ENCODE peak calls at places on chromosomes 16 and 17, in nine cellular contexts. Z is mammary epithelial cell, B is body of pancreas, D is Peyer's patch, Q is suprapubic skin, S is fibroblast of the aortic adventitia, Y is fibroblast of pulmonary artery, M is choroid plexus epithelial cell, G is brain microvascular endothelial cell. N is an unnamed sample.

GRCh38 chr16:28040039-28040438 is 23.5 kb downstream of the GSG1L start:
- DNase-seq in Z (no peak), B (no peak), D (no peak), Q (no peak), S (no peak), Y (no peak), M (no peak), G (no peak), N (no peak)

GRCh38 chr16:70508752-70509151 is 14.6 kb downstream of the COG4 start:
- DNase-seq in Z (no peak), B (no peak), D (no peak), Q (no peak), S (peak), Y (peak), M (peak), G (no peak), N (no peak)

GRCh38 chr16:87451563-87452210 is 41.1 kb downstream of the ZCCHC14 start:
- DNase-seq in Z (no peak), B (no peak), D (no peak), Q (no peak), S (no peak), Y (no peak), M (no peak), G (no peak), N (no peak)

GRCh38 chr17:74117999-74118421 is 85.5 kb upstream of the RPL38 start:
- DNase-seq in Z (no peak), B (no peak), D (no peak), Q (peak), S (no peak), Y (no peak), M (no peak), G (no peak), N (no peak)

GRCh38 chr17:1985686-1986085 is 39.4 kb downstream of the RTN4RL1 start:
- DNase-seq in Z (no peak), B (no peak), D (no peak), Q (no peak), S (no peak), Y (no peak), M (no peak), G (no peak), N (peak)

GRCh38 chr17:80793421-80793820 is 198.2 kb upstream of the CHMP6 start:
- DNase-seq in Z (no peak), B (no peak), D (no peak), Q (no peak), S (no peak), Y (no peak), M (peak), G (no peak), N (no peak)

GRCh38 chr16:73871076-73871475 is 425.5 kb upstream of the PSMD7 start:
- DNase-seq in Z (no peak), B (no peak), D (no peak), Q (no peak), S (no peak), Y (no peak), M (no peak), G (no peak), N (no peak)

GRCh38 chr17:28533091-28533670 is 19.2 kb downstream of the UNC119 start:
- DNase-seq in Z (peak), B (no peak), D (peak), Q (no peak), S (no peak), Y (no peak), M (no peak), G (no peak), N (no peak)

GRCh38 chr16:59683709-59684108 is 949.6 kb upstream of the GOT2 start:
- DNase-seq in Z (peak), B (no peak), D (no peak), Q (no peak), S (no peak), Y (no peak), M (no peak), G (no peak), N (no peak)

GRCh38 chr17:69175812-69176517 is 34.3 kb upstream of the ABCA6 start:
- DNase-seq in Z (peak), B (no peak), D (no peak), Q (no peak), S (peak), Y (peak), M (peak), G (peak), N (no peak)

GRCh38 chr17:48001187-48001586 is 30.3 kb downstream of the CDK5RAP3 start:
- DNase-seq in Z (no peak), B (no peak), D (no peak), Q (no peak), S (no peak), Y (no peak), M (peak), G (no peak), N (no peak)

GRCh38 chr17:78132086-78132676 is 1.6 kb downstream of the TMC8 start:
- DNase-seq in Z (no peak), B (peak), D (peak), Q (peak), S (no peak), Y (no peak), M (no peak), G (no peak), N (no peak)

GRCh38 chr17:7204828-7205461 is 14.7 kb downstream of the DLG4 start:
- DNase-seq in Z (peak), B (peak), D (peak), Q (peak), S (peak), Y (peak), M (peak), G (peak), N (peak)

GRCh38 chr17:57356722-57357391 is 100.5 kb downstream of the MSI2 start:
- DNase-seq in Z (no peak), B (no peak), D (peak), Q (no peak), S (no peak), Y (no peak), M (peak), G (no peak), N (no peak)

GRCh38 chr16:89491238-89491869 is 993 bp upstream of the ANKRD11 start:
- DNase-seq in Z (no peak), B (no peak), D (no peak), Q (no peak), S (peak), Y (peak), M (peak), G (no peak), N (no peak)

GRCh38 chr17:3555189-3555796 is 2.3 kb downstream of the TRPV3 start:
- DNase-seq in Z (no peak), B (no peak), D (no peak), Q (no peak), S (no peak), Y (no peak), M (no peak), G (no peak), N (no peak)

GRCh38 chr17:6231886-6232767 is 161.9 kb downstream of the WSCD1 start:
- DNase-seq in Z (peak), B (no peak), D (no peak), Q (no peak), S (no peak), Y (no peak), M (peak), G (no peak), N (no peak)

GRCh38 chr17:42285346-42286050 is 2.8 kb upstream of the STAT5A start:
- DNase-seq in Z (no peak), B (peak), D (peak), Q (peak), S (no peak), Y (no peak), M (no peak), G (no peak), N (no peak)

GRCh38 chr17:61495161-61495857 is 43.1 kb downstream of the TBX4 start:
- DNase-seq in Z (peak), B (no peak), D (no peak), Q (no peak), S (peak), Y (peak), M (peak), G (no peak), N (no peak)

GRCh38 chr16:12113581-12114375 is 137.2 kb downstream of the SNX29 start:
- DNase-seq in Z (no peak), B (no peak), D (no peak), Q (no peak), S (no peak), Y (no peak), M (no peak), G (no peak), N (peak)

GRCh38 chr17:78013683-78014467 is 55.4 kb downstream of the TNRC6C start:
- DNase-seq in Z (peak), B (peak), D (peak), Q (no peak), S (peak), Y (peak), M (peak), G (peak), N (peak)

GRCh38 chr17:28897769-28898259 is 281 bp upstream of the FLOT2 start:
- DNase-seq in Z (no peak), B (no peak), D (no peak), Q (peak), S (no peak), Y (no peak), M (no peak), G (no peak), N (no peak)

GRCh38 chr16:58026139-58026704 is 668 bp downstream of the MMP15 start:
- DNase-seq in Z (peak), B (peak), D (no peak), Q (no peak), S (peak), Y (peak), M (peak), G (peak), N (peak)

GRCh38 chr16:74107795-74108610 is 188.6 kb upstream of the PSMD7 start:
- DNase-seq in Z (peak), B (peak), D (peak), Q (peak), S (no peak), Y (peak), M (peak), G (peak), N (peak)

GRCh38 chr17:75316253-75316652 is 27.0 kb upstream of the SLC25A19 start:
- DNase-seq in Z (no peak), B (no peak), D (no peak), Q (no peak), S (no peak), Y (no peak), M (no peak), G (no peak), N (no peak)

GRCh38 chr17:49980703-49981197 is 11.8 kb downstream of the DLX4 start:
- DNase-seq in Z (peak), B (no peak), D (no peak), Q (no peak), S (no peak), Y (no peak), M (no peak), G (no peak), N (peak)

GRCh38 chr16:2288701-2289100 is 20.8 kb upstream of the RNPS1 start:
- DNase-seq in Z (no peak), B (no peak), D (no peak), Q (no peak), S (no peak), Y (no peak), M (no peak), G (no peak), N (no peak)

GRCh38 chr17:19487009-19487600 is 46.5 kb upstream of the SLC47A1 start:
- DNase-seq in Z (no peak), B (no peak), D (no peak), Q (no peak), S (peak), Y (peak), M (no peak), G (no peak), N (no peak)

GRCh38 chr16:85461814-85462404 is 151.2 kb upstream of the GSE1 start:
- DNase-seq in Z (no peak), B (no peak), D (no peak), Q (no peak), S (peak), Y (peak), M (peak), G (no peak), N (peak)

GRCh38 chr17:77098884-77099545 is 41.8 kb upstream of the SEC14L1 start:
- DNase-seq in Z (peak), B (peak), D (peak), Q (no peak), S (peak), Y (peak), M (peak), G (peak), N (no peak)

GRCh38 chr16:168424-168823 is 2.6 kb downstream of the HBM start:
- DNase-seq in Z (no peak), B (no peak), D (no peak), Q (no peak), S (no peak), Y (no peak), M (no peak), G (no peak), N (no peak)

GRCh38 chr16:90046122-90046970 is 27.1 kb upstream of the DBNDD1 start:
- DNase-seq in Z (no peak), B (peak), D (no peak), Q (no peak), S (no peak), Y (no peak), M (no peak), G (no peak), N (peak)

GRCh38 chr16:24624102-24624501 is 84.7 kb downstream of the RBBP6 start:
- DNase-seq in Z (no peak), B (no peak), D (no peak), Q (no peak), S (no peak), Y (no peak), M (no peak), G (no peak), N (no peak)

GRCh38 chr17:81884520-81884919 is 6.9 kb downstream of the ALYREF start:
- DNase-seq in Z (no peak), B (no peak), D (no peak), Q (no peak), S (peak), Y (no peak), M (no peak), G (no peak), N (no peak)

GRCh38 chr16:13606804-13607203 is 313.1 kb upstream of the ERCC4 start:
- DNase-seq in Z (no peak), B (no peak), D (no peak), Q (no peak), S (no peak), Y (no peak), M (no peak), G (no peak), N (no peak)

GRCh38 chr16:69727916-69728270 is 1.5 kb upstream of the NQO1 start:
- DNase-seq in Z (no peak), B (peak), D (peak), Q (no peak), S (no peak), Y (no peak), M (no peak), G (no peak), N (no peak)

GRCh38 chr16:67719048-67719777 is at the start of gene GFOD2:
- DNase-seq in Z (peak), B (peak), D (peak), Q (peak), S (peak), Y (peak), M (peak), G (peak), N (peak)
- TF ChIP-seq CTCF in Z (no peak), B (no peak), D (peak), Q (no peak), S (no peak), Y (no peak), M (no peak), G (no peak), N (no peak)

GRCh38 chr17:73092518-73093135 is at the start of gene SLC39A11:
- DNase-seq in Z (peak), B (peak), D (peak), Q (peak), S (peak), Y (peak), M (peak), G (peak), N (peak)
- TF ChIP-seq CTCF in Z (no peak), B (no peak), D (no peak), Q (no peak), S (no peak), Y (no peak), M (no peak), G (no peak), N (no peak)

GRCh38 chr17:35766903-35767510 is 6.3 kb downstream of the C17orf50 start:
- DNase-seq in Z (peak), B (peak), D (peak), Q (no peak), S (peak), Y (peak), M (peak), G (no peak), N (no peak)
- TF ChIP-seq CTCF in Z (peak), B (peak), D (peak), Q (peak), S (peak), Y (peak), M (peak), G (peak), N (no peak)

DNA sequence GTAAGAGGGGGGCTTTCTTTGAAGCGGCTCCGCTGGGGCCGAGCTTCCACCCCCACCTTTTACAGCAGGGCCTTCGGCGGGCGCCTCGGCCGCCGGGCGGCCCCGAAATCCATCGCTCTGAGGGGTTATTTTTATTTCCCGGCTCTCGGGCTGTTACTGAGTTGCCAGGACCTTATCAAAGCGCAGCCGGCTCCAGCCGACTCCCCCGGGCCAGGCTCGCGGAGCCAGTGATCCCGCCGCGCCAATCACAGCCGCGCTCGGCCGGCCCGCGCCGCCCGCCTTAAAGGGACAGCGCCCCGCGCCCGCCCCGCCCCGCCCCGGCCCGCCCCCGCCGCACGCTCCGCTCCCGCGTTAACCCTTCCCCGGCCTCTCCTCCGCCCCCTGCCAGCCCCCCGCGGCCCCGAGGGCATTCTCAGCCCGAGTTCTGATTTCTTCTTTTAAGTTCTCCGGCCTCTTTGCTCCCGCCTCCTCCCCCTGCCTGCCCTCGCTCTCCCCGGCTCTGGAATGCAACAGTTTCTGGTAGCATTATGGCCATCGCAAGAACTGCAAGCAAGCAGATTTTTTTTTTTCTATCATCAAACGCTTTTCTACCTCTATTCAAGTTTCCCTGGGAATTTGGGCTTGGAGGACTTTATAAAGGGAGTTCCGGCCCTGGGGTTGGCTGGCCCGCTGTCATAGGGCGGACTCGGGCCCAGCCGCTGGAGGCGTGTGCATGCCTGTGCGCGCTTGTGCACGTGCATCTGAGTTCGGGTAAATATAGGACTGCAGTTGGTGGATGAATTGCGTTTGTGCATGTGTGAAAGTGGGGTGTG is at the start of gene AXIN2:
- DNase-seq in Z (peak), B (peak), D (peak), Q (peak), S (peak), Y (peak), M (peak), G (peak), N (peak)
- TF ChIP-seq CTCF in Z (peak), B (no peak), D (peak), Q (no peak), S (peak), Y (no peak), M (peak), G (peak), N (peak)

GRCh38 chr16:54929090-54930033 is 1.3 kb upstream of the IRX5 start:
- DNase-seq in Z (peak), B (peak), D (peak), Q (peak), S (peak), Y (peak), M (peak), G (peak), N (peak)
- TF ChIP-seq CTCF in Z (peak), B (no peak), D (no peak), Q (peak), S (no peak), Y (peak), M (peak), G (peak), N (no peak)

GRCh38 chr17:33647976-33648375 is 354.9 kb upstream of the ASIC2 start:
- DNase-seq in Z (peak), B (no peak), D (no peak), Q (no peak), S (no peak), Y (peak), M (peak), G (peak), N (peak)

GRCh38 chr17:33637534-33637933 is 344.4 kb upstream of the ASIC2 start:
- DNase-seq in Z (no peak), B (no peak), D (no peak), Q (no peak), S (no peak), Y (no peak), M (no peak), G (no peak), N (no peak)

GRCh38 chr17:33640629-33641028 is 347.5 kb upstream of the ASIC2 start:
- DNase-seq in Z (no peak), B (no peak), D (no peak), Q (no peak), S (no peak), Y (no peak), M (no peak), G (no peak), N (no peak)

GRCh38 chr17:33639103-33639991 is 346.3 kb upstream of the ASIC2 start:
- DNase-seq in Z (no peak), B (no peak), D (no peak), Q (no peak), S (no peak), Y (no peak), M (no peak), G (no peak), N (no peak)

DNA sequence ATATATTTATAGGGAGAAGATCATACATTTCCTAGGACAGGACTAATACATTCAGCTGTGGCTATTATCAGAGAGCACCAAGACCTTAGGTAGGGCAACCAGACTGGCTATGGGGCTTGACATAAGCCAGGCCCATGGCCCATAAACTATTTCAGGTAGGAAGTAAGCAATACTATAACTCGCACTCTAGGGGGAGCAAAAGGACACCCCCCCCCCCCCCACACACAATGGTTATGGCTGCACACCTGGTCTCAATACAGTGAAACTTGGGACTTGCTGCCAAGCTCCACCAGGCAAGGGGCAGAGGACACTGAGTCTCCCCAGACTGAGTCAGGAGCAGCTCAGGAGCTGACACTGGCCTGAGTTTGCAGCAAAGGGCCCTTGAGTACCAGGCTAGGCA is 348.9 kb upstream of the ASIC2 start:
- DNase-seq in Z (no peak), B (no peak), D (no peak), Q (no peak), S (no peak), Y (no peak), M (no peak), G (no peak), N (no peak)
- TF ChIP-seq CTCF in Z (peak), B (no peak), D (no peak), Q (no peak), S (no peak), Y (no peak), M (no peak), G (no peak), N (no peak)

GRCh38 chr16:56950881-56951771 is 10.6 kb upstream of the CETP start:
- DNase-seq in Z (peak), B (peak), D (peak), Q (peak), S (peak), Y (peak), M (peak), G (peak), N (peak)
- TF ChIP-seq CTCF in Z (peak), B (peak), D (peak), Q (no peak), S (peak), Y (peak), M (peak), G (peak), N (no peak)

DNA sequence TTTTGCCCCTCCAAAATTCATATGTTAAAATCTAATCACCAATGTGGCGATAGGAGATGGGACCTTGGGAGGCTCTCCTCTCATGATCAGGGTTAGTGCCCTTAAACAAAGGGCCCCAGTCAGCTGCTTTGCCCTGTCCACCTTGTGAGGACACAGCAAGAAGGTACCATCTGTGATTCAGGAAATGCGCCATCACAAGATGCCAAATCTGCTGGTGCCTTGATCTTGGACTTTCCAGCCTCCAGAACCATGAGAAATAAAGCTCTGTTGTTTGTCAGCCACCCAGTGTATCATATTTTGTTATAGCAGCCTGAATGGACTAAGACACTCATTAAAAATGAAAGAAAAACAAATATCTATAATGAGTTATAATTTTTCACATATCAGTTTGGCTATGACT is 63.0 kb upstream of the NKD1 start:
- DNase-seq in Z (no peak), B (no peak), D (no peak), Q (no peak), S (no peak), Y (no peak), M (no peak), G (no peak), N (no peak)
- TF ChIP-seq CTCF in Z (no peak), B (no peak), D (no peak), Q (no peak), S (no peak), Y (no peak), M (no peak), G (no peak), N (no peak)

N was measured in glutamatergic neuron.